ENCODE peak calls at places on chromosomes 5 and 9, in ten cellular contexts. J is T-helper 1 cell; X is AG08396; Q is HFFc6; K is GM04504; R is CD4-positive, alpha-beta T cell; S is stimulated activated CD8-positive, alpha-beta memory T cell treated with anti-CD3 and anti-CD28 coated beads, Interleukin-12 subunit alpha, Interleukin-12 subunit beta, amount 100 ng/mL, for 1 hour; F is GM23248; M is left ventricle myocardium inferior; B is HS-27A. U is an unnamed sample.
A peak's percentile ranks its signal among the peaks of the same experiment; 100 is the strongest.

GRCh38 chr5:180463916-180464602 is 30.1 kb upstream of the CNOT6 start:
- DNase-seq in R (no peak), Q (no peak), S (no peak), B (no peak), M (no peak), F (no peak), K (no peak), X (no peak), J (no peak), U (no peak)

GRCh38 chr5:178286226-178287090 is 53.9 kb upstream of the PHYKPL start:
- DNase-seq in M (no peak), S (no peak), J (no peak), B (no peak), X (no peak), F (no peak), K (no peak), R (no peak), Q (no peak), U (no peak)

GRCh38 chr5:43941806-43942205 is 338.8 kb downstream of the NNT start:
- DNase-seq in F (no peak), K (no peak), M (no peak), X (no peak), J (no peak), B (no peak), S (no peak), R (no peak), Q (no peak), U (no peak)

GRCh38 chr5:172102913-172103629 is 85.0 kb downstream of the STK10 start:
- DNase-seq in B (peak; percentile 63), F (peak; percentile 99), S (no peak), M (peak; percentile 63), R (no peak), J (no peak), Q (peak; percentile 94), K (peak; percentile 92), X (peak; percentile 89), U (peak; percentile 91)

GRCh38 chr5:99379187-99379586 is 450.4 kb upstream of the CHD1 start:
- DNase-seq in Q (no peak), K (no peak), R (no peak), B (no peak), F (no peak), S (no peak), J (no peak), X (no peak), M (no peak), U (no peak)

GRCh38 chr5:3595102-3595961 is at the start of gene IRX1:
- DNase-seq in K (peak; percentile 53), R (no peak), Q (no peak), B (no peak), F (peak; percentile 91), J (no peak), X (no peak), M (no peak), S (no peak), U (no peak)

GRCh38 chr5:38598994-38599611 is 42.7 kb upstream of the LIFR start:
- DNase-seq in S (no peak), Q (peak; percentile 70), B (no peak), X (peak; percentile 41), F (peak; percentile 86), R (no peak), K (no peak), J (no peak), M (no peak), U (peak; percentile 44)

GRCh38 chr9:121736964-121737462 is 85.6 kb downstream of the DAB2IP start:
- DNase-seq in F (peak; percentile 33), M (peak; percentile 44), S (no peak), K (no peak), Q (no peak), X (peak; percentile 47), R (no peak), B (no peak), J (no peak), U (peak; percentile 80)

GRCh38 chr5:107582625-107583024 is 88.1 kb downstream of the EFNA5 start:
- DNase-seq in J (no peak), K (no peak), R (no peak), M (no peak), B (no peak), X (no peak), F (no peak), Q (no peak), S (no peak), U (no peak)

GRCh38 chr5:74693176-74693575 is 8.1 kb downstream of the HEXB start:
- DNase-seq in X (no peak), Q (no peak), M (no peak), R (no peak), F (peak; percentile 29), J (no peak), K (no peak), B (no peak), S (no peak), U (peak; percentile 52)

GRCh38 chr5:61735999-61736398 is 403.9 kb downstream of the ZSWIM6 start:
- DNase-seq in S (no peak), J (no peak), K (no peak), Q (no peak), M (no peak), B (no peak), X (no peak), R (no peak), F (no peak), U (no peak)

GRCh38 chr9:69831621-69832020 is 11.0 kb downstream of the CFAP95 start:
- DNase-seq in X (no peak), F (no peak), J (no peak), K (no peak), M (no peak), R (no peak), B (no peak), Q (no peak), S (no peak), U (no peak)

GRCh38 chr5:51414516-51414915 is 31.3 kb downstream of the ISL1 start:
- DNase-seq in X (no peak), K (no peak), Q (no peak), S (no peak), M (no peak), F (no peak), B (no peak), J (no peak), R (no peak), U (no peak)

GRCh38 chr9:108775901-108776306 is 79.9 kb downstream of the ACTL7B start:
- DNase-seq in M (no peak), S (no peak), Q (no peak), X (no peak), K (no peak), B (no peak), J (no peak), R (no peak), F (no peak), U (no peak)